ENCODE peak calls at places on chromosomes 11 and 22, in four cellular contexts. One of them, this sample, is unnamed.

GRCh38 chr11:112481893-112482292 is 221.2 kb upstream of the PLET1 start:
- DNase-seq in GM12878: no peak
- DNase-seq in IMR-90: no peak
- DNase-seq in K562: no peak
- DNase-seq in this sample: no peak

GRCh38 chr22:43467571-43467970 is 55.8 kb downstream of the MPPED1 start:
- DNase-seq in IMR-90: no peak
- DNase-seq in GM12878: no peak
- DNase-seq in K562: no peak
- DNase-seq in this sample: no peak

GRCh38 chr11:10042699-10043098 is 251.3 kb downstream of the SBF2 start:
- DNase-seq in IMR-90: no peak
- DNase-seq in GM12878: no peak
- DNase-seq in K562: no peak
- DNase-seq in this sample: no peak

GRCh38 chr11:94519478-94520084 is 7.3 kb downstream of the C11orf97 start:
- DNase-seq in K562: peak
- DNase-seq in GM12878: no peak
- DNase-seq in IMR-90: peak
- DNase-seq in this sample: peak

GRCh38 chr11:2745511-2745910 is 45.7 kb upstream of the KCNQ1OT1 start:
- DNase-seq in K562: no peak
- DNase-seq in IMR-90: no peak
- DNase-seq in GM12878: no peak
- DNase-seq in this sample: no peak

GRCh38 chr22:33018232-33018864 is 39.8 kb downstream of the SYN3 start:
- DNase-seq in IMR-90: peak
- DNase-seq in GM12878: peak
- DNase-seq in K562: peak
- DNase-seq in this sample: peak

GRCh38 chr11:2580444-2581050 is 119.2 kb downstream of the KCNQ1OT1 start:
- DNase-seq in GM12878: no peak
- DNase-seq in IMR-90: no peak
- DNase-seq in K562: no peak
- DNase-seq in this sample: no peak

GRCh38 chr11:441043-441417 is 781 bp downstream of the ANO9 start:
- DNase-seq in GM12878: no peak
- DNase-seq in IMR-90: no peak
- DNase-seq in K562: no peak
- DNase-seq in this sample: no peak

GRCh38 chr22:35231585-35232084 is 25.7 kb upstream of the HMGXB4 start:
- DNase-seq in GM12878: peak
- DNase-seq in IMR-90: peak
- DNase-seq in K562: peak
- DNase-seq in this sample: peak

GRCh38 chr22:17358394-17358793 is 10.9 kb upstream of the CECR2 start:
- DNase-seq in GM12878: no peak
- DNase-seq in IMR-90: no peak
- DNase-seq in K562: no peak
- DNase-seq in this sample: no peak

GRCh38 chr11:24575392-24575791 is 78.5 kb downstream of the LUZP2 start:
- DNase-seq in GM12878: no peak
- DNase-seq in K562: no peak
- DNase-seq in IMR-90: peak
- DNase-seq in this sample: peak

GRCh38 chr22:35330258-35330861 is 30.7 kb downstream of the TOM1 start:
- DNase-seq in IMR-90: peak
- DNase-seq in K562: no peak
- DNase-seq in GM12878: no peak
- DNase-seq in this sample: peak

GRCh38 chr11:85531498-85531897 is 95.6 kb downstream of the DLG2 start:
- DNase-seq in GM12878: no peak
- DNase-seq in IMR-90: no peak
- DNase-seq in K562: no peak
- DNase-seq in this sample: no peak

GRCh38 chr11:118621071-118621815 is 13.8 kb downstream of the PHLDB1 start:
- DNase-seq in GM12878: no peak
- DNase-seq in K562: peak
- DNase-seq in IMR-90: peak
- DNase-seq in this sample: peak

GRCh38 chr22:17077255-17077654 is 7.5 kb upstream of the IL17RA start:
- DNase-seq in K562: no peak
- DNase-seq in GM12878: no peak
- DNase-seq in IMR-90: peak
- DNase-seq in this sample: no peak

GRCh38 chr11:23201936-23202522 is 341.8 kb upstream of the CCDC179 start:
- DNase-seq in GM12878: no peak
- DNase-seq in K562: no peak
- DNase-seq in IMR-90: no peak
- DNase-seq in this sample: peak
- TF ChIP-seq FOS in GM12878: no peak
- TF ChIP-seq FOS in K562: no peak
- TF ChIP-seq FOS in IMR-90: no peak
- TF ChIP-seq FOS in this sample: no peak

DNA sequence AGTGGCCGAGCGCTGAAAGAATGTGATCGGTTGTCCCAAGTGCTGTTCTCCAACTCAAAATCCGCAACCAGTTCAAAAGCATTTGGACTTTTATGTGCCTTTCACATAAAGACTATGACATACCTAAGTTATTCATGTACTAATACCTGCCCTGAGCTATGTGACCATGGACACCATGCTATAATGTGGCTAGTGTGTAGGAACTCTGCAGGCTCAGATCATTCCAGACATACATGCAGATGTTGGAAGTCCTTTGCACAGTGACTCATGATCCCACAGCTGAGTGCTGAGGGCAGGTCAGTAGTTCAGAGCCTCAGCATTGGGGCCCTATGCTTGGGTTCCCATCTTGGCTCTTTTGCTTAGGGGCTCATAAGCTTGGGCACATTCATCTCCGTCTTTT is 95.4 kb downstream of the IGLL1 start:
- DNase-seq in GM12878: no peak
- DNase-seq in IMR-90: no peak
- DNase-seq in K562: no peak
- DNase-seq in this sample: no peak
- TF ChIP-seq FOS in GM12878: no peak
- TF ChIP-seq FOS in IMR-90: no peak
- TF ChIP-seq FOS in K562: no peak
- TF ChIP-seq FOS in this sample: no peak

GRCh38 chr11:116658876-116659535 is 113.8 kb downstream of the BUD13 start:
- DNase-seq in K562: no peak
- DNase-seq in GM12878: no peak
- DNase-seq in IMR-90: no peak
- DNase-seq in this sample: no peak

GRCh38 chr11:116653206-116653605 is 119.6 kb downstream of the BUD13 start:
- DNase-seq in IMR-90: no peak
- DNase-seq in GM12878: no peak
- DNase-seq in K562: no peak
- DNase-seq in this sample: no peak

GRCh38 chr11:116654526-116654925 is 118.3 kb downstream of the BUD13 start:
- DNase-seq in IMR-90: no peak
- DNase-seq in K562: no peak
- DNase-seq in GM12878: no peak
- DNase-seq in this sample: no peak

GRCh38 chr11:116657842-116658825 is 114.7 kb downstream of the BUD13 start:
- DNase-seq in IMR-90: no peak
- DNase-seq in K562: no peak
- DNase-seq in GM12878: no peak
- DNase-seq in this sample: no peak

GRCh38 chr11:116656011-116656410 is 116.8 kb downstream of the BUD13 start:
- DNase-seq in GM12878: no peak
- DNase-seq in K562: no peak
- DNase-seq in IMR-90: no peak
- DNase-seq in this sample: no peak
- TF ChIP-seq FOS in GM12878: no peak
- TF ChIP-seq FOS in K562: no peak
- TF ChIP-seq FOS in IMR-90: no peak
- TF ChIP-seq FOS in this sample: no peak

GRCh38 chr11:113579292-113579940 is 104.2 kb upstream of the DRD2 start:
- DNase-seq in GM12878: no peak
- DNase-seq in IMR-90: no peak
- DNase-seq in K562: no peak
- DNase-seq in this sample: no peak
- TF ChIP-seq FOS in GM12878: no peak
- TF ChIP-seq FOS in IMR-90: no peak
- TF ChIP-seq FOS in K562: no peak
- TF ChIP-seq FOS in this sample: no peak

GRCh38 chr11:33912405-33913361 is 20.8 kb upstream of the LMO2 start:
- DNase-seq in IMR-90: peak
- DNase-seq in GM12878: peak
- DNase-seq in K562: peak
- DNase-seq in this sample: no peak
- TF ChIP-seq FOS in IMR-90: peak
- TF ChIP-seq FOS in GM12878: no peak
- TF ChIP-seq FOS in K562: peak
- TF ChIP-seq FOS in this sample: no peak

DNA sequence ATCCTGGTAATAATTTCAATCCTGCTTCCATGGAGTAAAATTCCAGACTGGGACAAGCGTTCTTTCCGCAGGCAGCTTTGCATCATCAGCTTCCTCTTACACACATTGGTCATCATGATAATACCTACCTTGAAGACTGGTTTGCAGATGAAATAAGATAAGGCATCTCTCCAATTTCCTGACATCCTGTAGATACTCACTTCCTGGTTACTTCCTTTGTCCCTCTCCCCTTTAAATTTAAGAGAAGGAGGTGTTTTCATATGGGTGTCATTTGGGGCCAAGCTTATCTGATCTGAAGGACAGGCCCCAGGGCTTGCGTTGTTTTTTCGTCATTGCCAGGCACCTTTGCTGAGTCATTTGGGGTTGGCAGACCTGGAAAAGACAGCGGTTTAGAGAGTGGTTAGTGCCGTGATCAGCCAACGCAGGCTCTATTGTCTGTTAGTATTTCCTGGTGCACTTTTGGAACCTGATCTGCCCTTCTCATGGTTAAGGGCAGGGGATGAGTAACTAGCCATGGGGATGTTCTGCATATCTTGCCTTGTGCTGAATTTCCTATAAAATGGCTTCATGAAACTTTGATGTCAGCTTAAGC is 24.1 kb downstream of the GRAMD1B start:
- DNase-seq in IMR-90: peak
- DNase-seq in GM12878: no peak
- DNase-seq in K562: no peak
- DNase-seq in this sample: peak
- TF ChIP-seq FOS in IMR-90: no peak
- TF ChIP-seq FOS in GM12878: no peak
- TF ChIP-seq FOS in K562: no peak
- TF ChIP-seq FOS in this sample: no peak

This sample was measured in endothelial cell of umbilical vein.